ENCODE peak calls at places on chromosomes 5 and 9, in ten cellular contexts. H, M, A, I, D, X, N, G, O and E are unnamed samples.

GRCh38 chr9:88530051-88530450 is 4.9 kb upstream of the NXNL2 start:
- DNase-seq in A (peak; percentile 74), I (no peak), M (no peak), D (no peak), H (no peak), X (no peak), N (no peak), O (no peak), G (peak; percentile 73), E (no peak)

GRCh38 chr5:56812110-56812509 is 3.2 kb upstream of the MAP3K1 start:
- DNase-seq in X (no peak), N (no peak), H (no peak), G (no peak), O (no peak), D (no peak), A (no peak), I (no peak), M (no peak), E (no peak)

GRCh38 chr9:70484232-70485130 is 70.0 kb upstream of the KLF9 start:
- DNase-seq in I (no peak), M (no peak), G (peak; percentile 79), N (no peak), O (no peak), A (peak; percentile 38), X (peak; percentile 72), H (no peak), D (peak; percentile 68), E (no peak)

GRCh38 chr9:119556129-119556875 is 187.1 kb upstream of the BRINP1 start:
- DNase-seq in N (peak; percentile 85), O (peak; percentile 70), G (peak; percentile 74), H (peak; percentile 77), M (peak; percentile 0), X (peak; percentile 68), A (no peak), I (peak; percentile 21), D (no peak), E (peak; percentile 66)

GRCh38 chr9:6827370-6827949 is 69.7 kb downstream of the KDM4C start:
- DNase-seq in H (no peak), A (peak; percentile 25), O (peak; percentile 38), I (peak; percentile 45), N (no peak), G (peak; percentile 20), X (peak; percentile 66), M (peak; percentile 19), D (no peak), E (no peak)

GRCh38 chr9:89929721-89930480 is 325.1 kb downstream of the GADD45G start:
- DNase-seq in O (no peak), N (no peak), I (no peak), H (no peak), D (no peak), A (no peak), G (peak; percentile 49), X (no peak), M (no peak), E (no peak)

GRCh38 chr9:117083440-117083984 is 331.3 kb downstream of the ASTN2 start:
- DNase-seq in M (no peak), N (no peak), O (no peak), D (no peak), G (no peak), X (no peak), A (no peak), I (no peak), H (no peak), E (no peak)

GRCh38 chr9:111065414-111065813 is 27.1 kb upstream of the LPAR1 start:
- DNase-seq in D (no peak), X (no peak), G (no peak), A (peak; percentile 73), O (no peak), I (no peak), H (no peak), N (no peak), M (no peak), E (no peak)

GRCh38 chr9:137305060-137305787 is 3.2 kb upstream of the NRARP start:
- DNase-seq in M (no peak), D (no peak), A (peak; percentile 58), O (peak; percentile 84), H (peak; percentile 74), N (peak; percentile 75), G (no peak), X (peak; percentile 38), I (peak; percentile 35), E (no peak)

GRCh38 chr5:151208481-151208914 is 15.4 kb downstream of the CCDC69 start:
- DNase-seq in O (no peak), D (no peak), A (no peak), G (no peak), H (no peak), M (no peak), N (no peak), X (no peak), I (no peak), E (no peak)